ENCODE peak calls at places on chromosome 12, in four cellular contexts. One of them, this sample, is unnamed. For H3K27me3, the result is how much of the 10 kb centered on the place peaks cover.

GRCh38 chr12:7989827-7990491 is 42.6 kb upstream of the FOXJ2 start:
- DNase-seq in CD8-positive, alpha-beta T cell: peak
- DNase-seq in colonic mucosa: peak
- DNase-seq in heart right ventricle: no peak
- DNase-seq in this sample: peak

GRCh38 chr12:27253347-27253746 is 9.3 kb downstream of the STK38L start:
- DNase-seq in CD8-positive, alpha-beta T cell: no peak
- DNase-seq in colonic mucosa: no peak
- DNase-seq in heart right ventricle: no peak
- DNase-seq in this sample: no peak

GRCh38 chr12:7146228-7146627 is 16.1 kb downstream of the CLSTN3 start:
- DNase-seq in CD8-positive, alpha-beta T cell: no peak
- DNase-seq in colonic mucosa: no peak
- DNase-seq in heart right ventricle: no peak
- DNase-seq in this sample: no peak

GRCh38 chr12:32558941-32559340 is 120.2 kb upstream of the DNM1L start:
- DNase-seq in CD8-positive, alpha-beta T cell: no peak
- DNase-seq in colonic mucosa: no peak
- DNase-seq in heart right ventricle: no peak
- DNase-seq in this sample: no peak

GRCh38 chr12:71160585-71160984 is 2.8 kb upstream of the TSPAN8 start:
- DNase-seq in CD8-positive, alpha-beta T cell: no peak
- DNase-seq in colonic mucosa: no peak
- DNase-seq in heart right ventricle: no peak
- DNase-seq in this sample: no peak

GRCh38 chr12:104722541-104723534 is 235.3 kb downstream of the SLC41A2 start:
- DNase-seq in CD8-positive, alpha-beta T cell: no peak
- DNase-seq in colonic mucosa: no peak
- DNase-seq in heart right ventricle: no peak
- DNase-seq in this sample: no peak

GRCh38 chr12:12265571-12266388 is 1.1 kb downstream of the LRP6 start:
- DNase-seq in CD8-positive, alpha-beta T cell: no peak
- DNase-seq in colonic mucosa: peak
- DNase-seq in heart right ventricle: no peak
- DNase-seq in this sample: no peak

GRCh38 chr12:124386059-124386458 is 91.2 kb downstream of the RFLNA start:
- DNase-seq in CD8-positive, alpha-beta T cell: no peak
- DNase-seq in colonic mucosa: no peak
- DNase-seq in heart right ventricle: peak
- DNase-seq in this sample: no peak

GRCh38 chr12:91250273-91250672 is 67.7 kb upstream of the DCN start:
- DNase-seq in CD8-positive, alpha-beta T cell: no peak
- DNase-seq in colonic mucosa: no peak
- DNase-seq in heart right ventricle: no peak
- DNase-seq in this sample: no peak

GRCh38 chr12:125185740-125186470 is 120.7 kb downstream of the AACS start:
- DNase-seq in CD8-positive, alpha-beta T cell: no peak
- DNase-seq in colonic mucosa: peak
- DNase-seq in heart right ventricle: peak
- DNase-seq in this sample: no peak

GRCh38 chr12:60194682-60195081 is 598.9 kb downstream of the SLC16A7 start:
- DNase-seq in CD8-positive, alpha-beta T cell: no peak
- DNase-seq in colonic mucosa: no peak
- DNase-seq in heart right ventricle: no peak
- DNase-seq in this sample: no peak

GRCh38 chr12:116411977-116412376 is 134.5 kb upstream of the MED13L start:
- DNase-seq in CD8-positive, alpha-beta T cell: no peak
- DNase-seq in colonic mucosa: no peak
- DNase-seq in heart right ventricle: no peak
- DNase-seq in this sample: no peak

GRCh38 chr12:50933459-50934124 is 18.8 kb upstream of the HIGD1C start:
- DNase-seq in CD8-positive, alpha-beta T cell: no peak
- DNase-seq in colonic mucosa: no peak
- DNase-seq in heart right ventricle: no peak
- DNase-seq in this sample: no peak

GRCh38 chr12:102427542-102427923 is 52.8 kb downstream of the IGF1 start:
- DNase-seq in CD8-positive, alpha-beta T cell: no peak
- DNase-seq in colonic mucosa: no peak
- DNase-seq in heart right ventricle: peak
- DNase-seq in this sample: no peak

GRCh38 chr12:69688496-69689427 is 10.3 kb downstream of the BEST3 start:
- DNase-seq in CD8-positive, alpha-beta T cell: peak
- DNase-seq in colonic mucosa: peak
- DNase-seq in heart right ventricle: peak
- DNase-seq in this sample: no peak

GRCh38 chr12:26636710-26637328 is 196.2 kb downstream of the ITPR2 start:
- DNase-seq in CD8-positive, alpha-beta T cell: no peak
- DNase-seq in colonic mucosa: no peak
- DNase-seq in heart right ventricle: no peak
- DNase-seq in this sample: no peak

GRCh38 chr12:104501115-104501514 is 44.4 kb downstream of the CHST11 start:
- DNase-seq in CD8-positive, alpha-beta T cell: no peak
- DNase-seq in colonic mucosa: no peak
- DNase-seq in heart right ventricle: no peak
- DNase-seq in this sample: no peak

GRCh38 chr12:120367924-120368788 is 808 bp downstream of the MSI1 start:
- DNase-seq in CD8-positive, alpha-beta T cell: no peak
- DNase-seq in colonic mucosa: no peak
- DNase-seq in heart right ventricle: peak
- DNase-seq in this sample: no peak

GRCh38 chr12:123078114-123078465 is 72.8 kb downstream of the PITPNM2 start:
- DNase-seq in CD8-positive, alpha-beta T cell: no peak
- DNase-seq in colonic mucosa: no peak
- DNase-seq in heart right ventricle: no peak
- DNase-seq in this sample: no peak

GRCh38 chr12:116431677-116432300 is 127.4 kb upstream of the MAP1LC3B2 start:
- DNase-seq in CD8-positive, alpha-beta T cell: no peak
- DNase-seq in colonic mucosa: no peak
- DNase-seq in heart right ventricle: no peak
- DNase-seq in this sample: no peak

GRCh38 chr12:53941750-53942149 is 3.1 kb downstream of the HOXC13 start:
- DNase-seq in CD8-positive, alpha-beta T cell: no peak
- DNase-seq in colonic mucosa: no peak
- DNase-seq in heart right ventricle: no peak
- DNase-seq in this sample: no peak
- H3K27me3 ChIP-seq in CD8-positive, alpha-beta T cell: half or more
- H3K27me3 ChIP-seq in colonic mucosa: half or more
- H3K27me3 ChIP-seq in heart right ventricle: half or more
- H3K27me3 ChIP-seq in this sample: half or more

GRCh38 chr12:25587346-25587745 is 34.3 kb upstream of the LMNTD1 start:
- DNase-seq in CD8-positive, alpha-beta T cell: no peak
- DNase-seq in colonic mucosa: no peak
- DNase-seq in heart right ventricle: no peak
- DNase-seq in this sample: no peak

GRCh38 chr12:25590021-25590721 is 37.1 kb upstream of the LMNTD1 start:
- DNase-seq in CD8-positive, alpha-beta T cell: peak
- DNase-seq in colonic mucosa: no peak
- DNase-seq in heart right ventricle: no peak
- DNase-seq in this sample: no peak

GRCh38 chr12:25592725-25593495 is 39.8 kb upstream of the LMNTD1 start:
- DNase-seq in CD8-positive, alpha-beta T cell: no peak
- DNase-seq in colonic mucosa: no peak
- DNase-seq in heart right ventricle: no peak
- DNase-seq in this sample: no peak

GRCh38 chr12:25594376-25594775 is 41.3 kb upstream of the LMNTD1 start:
- DNase-seq in CD8-positive, alpha-beta T cell: no peak
- DNase-seq in colonic mucosa: no peak
- DNase-seq in heart right ventricle: no peak
- DNase-seq in this sample: no peak

DNA sequence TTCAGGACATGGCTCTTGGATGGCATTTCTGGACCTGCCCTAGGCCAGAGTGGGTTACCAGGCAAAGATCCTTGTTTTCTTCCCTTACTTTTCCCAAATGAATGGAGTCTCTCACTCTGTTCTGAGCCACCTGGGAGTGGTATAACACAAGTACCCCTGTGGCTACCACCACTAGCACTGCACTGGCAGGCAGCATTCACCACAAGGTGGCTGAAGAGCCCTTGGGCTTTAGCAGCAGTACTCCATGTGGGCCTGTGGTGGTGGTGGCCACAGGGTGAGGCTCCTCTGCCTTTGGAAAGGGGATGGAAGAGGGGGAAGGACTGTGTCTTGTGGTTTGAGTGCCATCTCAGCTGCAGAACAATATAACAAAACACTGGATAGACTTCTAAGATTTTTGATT is 38.0 kb upstream of the LMNTD1 start:
- DNase-seq in CD8-positive, alpha-beta T cell: no peak
- DNase-seq in colonic mucosa: no peak
- DNase-seq in heart right ventricle: no peak
- DNase-seq in this sample: no peak
- TF ChIP-seq CTCF in CD8-positive, alpha-beta T cell: no peak
- TF ChIP-seq CTCF in colonic mucosa: no peak
- TF ChIP-seq CTCF in heart right ventricle: no peak
- TF ChIP-seq CTCF in this sample: no peak

GRCh38 chr12:93827669-93828068 is 150.5 kb downstream of the CRADD start:
- DNase-seq in CD8-positive, alpha-beta T cell: no peak
- DNase-seq in colonic mucosa: no peak
- DNase-seq in heart right ventricle: no peak
- DNase-seq in this sample: no peak

GRCh38 chr12:93829073-93829472 is 151.9 kb downstream of the CRADD start:
- DNase-seq in CD8-positive, alpha-beta T cell: no peak
- DNase-seq in colonic mucosa: no peak
- DNase-seq in heart right ventricle: no peak
- DNase-seq in this sample: no peak

GRCh38 chr12:93825501-93825888 is 148.3 kb downstream of the CRADD start:
- DNase-seq in CD8-positive, alpha-beta T cell: no peak
- DNase-seq in colonic mucosa: no peak
- DNase-seq in heart right ventricle: no peak
- DNase-seq in this sample: no peak

GRCh38 chr12:93825926-93826599 is 148.9 kb downstream of the CRADD start:
- DNase-seq in CD8-positive, alpha-beta T cell: no peak
- DNase-seq in colonic mucosa: no peak
- DNase-seq in heart right ventricle: no peak
- DNase-seq in this sample: no peak

DNA sequence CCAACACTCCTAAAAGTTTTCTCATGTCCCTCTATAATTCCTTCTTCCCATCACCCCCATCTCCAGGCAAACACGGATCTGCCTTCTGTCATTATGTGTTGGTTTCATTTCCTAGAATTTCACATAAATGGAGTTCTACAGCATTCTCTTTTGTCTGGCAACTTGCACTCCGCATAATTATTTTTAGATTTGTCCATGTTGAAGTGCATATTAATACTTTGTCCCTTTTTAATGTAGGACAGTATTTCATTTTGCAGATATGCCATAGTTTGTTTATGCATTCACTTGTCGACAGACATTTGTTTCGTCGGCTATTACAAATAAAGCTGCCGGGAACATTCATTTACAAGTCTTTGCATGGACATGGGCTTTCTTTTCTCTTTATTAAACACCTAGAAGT is 150.0 kb downstream of the CRADD start:
- DNase-seq in CD8-positive, alpha-beta T cell: no peak
- DNase-seq in colonic mucosa: no peak
- DNase-seq in heart right ventricle: no peak
- DNase-seq in this sample: no peak
- H3K27ac ChIP-seq in CD8-positive, alpha-beta T cell: no peak
- H3K27ac ChIP-seq in colonic mucosa: no peak
- H3K27ac ChIP-seq in heart right ventricle: peak
- H3K27ac ChIP-seq in this sample: no peak

DNA sequence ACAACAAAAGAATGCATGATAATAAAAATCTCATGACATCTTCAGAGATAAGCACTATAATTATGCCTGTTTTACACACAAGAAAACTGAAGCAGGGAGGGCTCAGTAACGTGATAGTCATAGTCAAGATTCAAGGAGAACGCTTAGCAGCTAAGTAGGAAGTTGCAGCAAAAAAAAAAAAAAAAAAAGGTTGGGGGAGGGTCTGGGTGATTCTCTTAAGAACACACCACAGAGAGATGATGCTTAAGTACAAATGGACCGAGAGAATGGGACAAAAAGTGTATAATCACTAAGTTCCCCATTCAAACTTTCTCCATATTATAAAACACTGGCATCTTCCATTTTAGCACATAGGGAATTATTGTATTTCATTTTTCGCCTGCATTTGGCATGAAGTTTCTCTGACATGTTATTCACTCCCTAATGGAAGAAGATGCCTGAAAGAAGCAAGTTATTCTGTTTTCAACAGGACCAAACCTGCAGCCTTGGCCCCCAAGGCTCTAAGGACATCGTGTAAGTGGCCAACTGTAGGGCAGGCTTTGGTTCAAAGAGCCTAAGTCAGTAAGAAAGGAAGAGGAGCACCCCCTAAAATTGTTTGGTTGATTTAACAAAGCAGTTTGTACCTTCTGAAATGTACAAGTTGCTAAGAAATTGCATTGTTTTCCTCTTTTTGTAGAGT is 142.9 kb upstream of the TMPO start:
- DNase-seq in CD8-positive, alpha-beta T cell: no peak
- DNase-seq in colonic mucosa: no peak
- DNase-seq in heart right ventricle: no peak
- DNase-seq in this sample: no peak
- H3K27me3 ChIP-seq in CD8-positive, alpha-beta T cell: under half
- H3K27me3 ChIP-seq in colonic mucosa: under half
- H3K27me3 ChIP-seq in heart right ventricle: under half
- H3K27me3 ChIP-seq in this sample: under half

GRCh38 chr12:57091633-57092528 is 3.0 kb downstream of the NAB2 start:
- DNase-seq in CD8-positive, alpha-beta T cell: no peak
- DNase-seq in colonic mucosa: no peak
- DNase-seq in heart right ventricle: no peak
- DNase-seq in this sample: no peak

GRCh38 chr12:57090456-57090855 is 1.5 kb downstream of the NAB2 start:
- DNase-seq in CD8-positive, alpha-beta T cell: no peak
- DNase-seq in colonic mucosa: no peak
- DNase-seq in heart right ventricle: no peak
- DNase-seq in this sample: no peak

GRCh38 chr12:57089259-57090245 is 638 bp downstream of the NAB2 start:
- DNase-seq in CD8-positive, alpha-beta T cell: peak
- DNase-seq in colonic mucosa: peak
- DNase-seq in heart right ventricle: peak
- DNase-seq in this sample: no peak

GRCh38 chr12:57092529-57092862 is 3.6 kb downstream of the NAB2 start:
- DNase-seq in CD8-positive, alpha-beta T cell: no peak
- DNase-seq in colonic mucosa: no peak
- DNase-seq in heart right ventricle: no peak
- DNase-seq in this sample: no peak

GRCh38 chr12:57090924-57091632 is 2.2 kb downstream of the NAB2 start:
- DNase-seq in CD8-positive, alpha-beta T cell: no peak
- DNase-seq in colonic mucosa: no peak
- DNase-seq in heart right ventricle: no peak
- DNase-seq in this sample: no peak
- TF ChIP-seq CTCF in CD8-positive, alpha-beta T cell: no peak
- TF ChIP-seq CTCF in colonic mucosa: no peak
- TF ChIP-seq CTCF in heart right ventricle: no peak
- TF ChIP-seq CTCF in this sample: no peak

GRCh38 chr12:4984971-4985370 is 58.7 kb upstream of the KCNA5 start:
- DNase-seq in CD8-positive, alpha-beta T cell: no peak
- DNase-seq in colonic mucosa: no peak
- DNase-seq in heart right ventricle: no peak
- DNase-seq in this sample: no peak
- H3K27ac ChIP-seq in CD8-positive, alpha-beta T cell: no peak
- H3K27ac ChIP-seq in colonic mucosa: no peak
- H3K27ac ChIP-seq in heart right ventricle: no peak
- H3K27ac ChIP-seq in this sample: no peak

This sample was measured in CD4-positive, alpha-beta T cell.